ENCODE peak calls at places on chromosomes 4 and X, in four cellular contexts. D, A, E and J are unnamed samples.

GRCh38 chr4:170339522-170339921 is 249.8 kb upstream of the AADAT start:
- DNase-seq in D (peak; percentile 34), A (no peak), E (peak; percentile 17), J (no peak)

GRCh38 chr4:144734522-144734921 is 88.6 kb downstream of the HHIP start:
- DNase-seq in D (peak; percentile 89), A (no peak), E (peak; percentile 88), J (peak; percentile 59)

GRCh38 chrX:42732506-42732905 is 45.5 kb downstream of the PPP1R2C start:
- DNase-seq in D (no peak), A (no peak), E (no peak), J (no peak)

GRCh38 chr4:5037553-5038551 is 13.4 kb upstream of the STK32B start:
- DNase-seq in D (peak; percentile 91), A (no peak), E (peak; percentile 92), J (peak; percentile 92)

GRCh38 chr4:88531549-88531948 is 8.0 kb upstream of the PYURF start:
- DNase-seq in D (no peak), A (no peak), E (no peak), J (peak; percentile 46)

GRCh38 chr4:109560687-109561452 is 824 bp downstream of the MCUB start:
- DNase-seq in D (peak; percentile 76), A (peak; percentile 88), E (peak; percentile 72), J (peak; percentile 93)

GRCh38 chrX:97850911-97851310 is 967.2 kb downstream of the RPA4 start:
- DNase-seq in D (no peak), A (no peak), E (no peak), J (no peak)

GRCh38 chrX:107700317-107700774 is 72.0 kb downstream of the PRPS1 start:
- DNase-seq in D (peak; percentile 56), A (peak; percentile 41), E (peak; percentile 72), J (peak; percentile 55)

GRCh38 chr4:139763668-139764067 is 98.0 kb downstream of the MGST2 start:
- DNase-seq in D (no peak), A (peak; percentile 79), E (no peak), J (no peak)

GRCh38 chr4:153798901-153799707 is 10.2 kb upstream of the SFRP2 start:
- DNase-seq in D (no peak), A (no peak), E (no peak), J (no peak)

GRCh38 chrX:46965125-46965758 is 53.0 kb downstream of the JADE3 start:
- DNase-seq in D (peak; percentile 28), A (no peak), E (peak; percentile 46), J (peak; percentile 56)

GRCh38 chr4:129415001-129415400 is 319.0 kb downstream of the C4orf33 start:
- DNase-seq in D (no peak), A (no peak), E (no peak), J (no peak)

GRCh38 chr4:173958445-173958844 is 325.0 kb downstream of the FBXO8 start:
- DNase-seq in D (peak; percentile 1), A (no peak), E (peak; percentile 58), J (peak; percentile 52)

GRCh38 chr4:78057135-78057599 is at the start of gene FRAS1:
- DNase-seq in D (peak; percentile 27), A (no peak), E (no peak), J (peak; percentile 69)

GRCh38 chr4:7279902-7280301 is 87.6 kb downstream of the SORCS2 start:
- DNase-seq in D (peak; percentile 61), A (no peak), E (peak; percentile 51), J (peak; percentile 66)

GRCh38 chrX:111445485-111445884 is 33.5 kb upstream of the DCX start:
- DNase-seq in D (peak; percentile 35), A (peak; percentile 87), E (peak; percentile 49), J (peak; percentile 48)

GRCh38 chr4:11424000-11424399 is 4.7 kb downstream of the HS3ST1 start:
- DNase-seq in D (peak; percentile 47), A (peak; percentile 74), E (peak; percentile 74), J (peak; percentile 6)

GRCh38 chr4:186104895-186105720 is 604 bp downstream of the FAM149A start:
- DNase-seq in D (no peak), A (no peak), E (no peak), J (peak; percentile 20)

GRCh38 chr4:186108391-186108790 is 3.9 kb downstream of the FAM149A start:
- DNase-seq in D (no peak), A (no peak), E (no peak), J (no peak)

GRCh38 chr4:186102931-186103330 is 1.6 kb upstream of the FAM149A start:
- DNase-seq in D (no peak), A (no peak), E (no peak), J (no peak)

GRCh38 chr4:186105721-186106335 is 1.3 kb downstream of the FAM149A start:
- DNase-seq in D (no peak), A (no peak), E (peak; percentile 57), J (no peak)

GRCh38 chr4:186104114-186104894 is at the start of gene FAM149A:
- DNase-seq in D (peak; percentile 3), A (no peak), E (no peak), J (peak; percentile 12)
- H3K27me3 ChIP-seq in D (peaks cover 20% of the 10 kb centered on the region), A (no peaks in the 10 kb centered on the region), E (peaks cover 23% of the 10 kb centered on the region), J (peaks cover 28% of the 10 kb centered on the region)

GRCh38 chrX:15207994-15208393 is 61.9 kb downstream of the ASB9 start:
- DNase-seq in D (no peak), A (no peak), E (no peak), J (no peak)
- H3K27me3 ChIP-seq in D (peaks cover 2% of the 10 kb centered on the region), A (no peaks in the 10 kb centered on the region), E (no peaks in the 10 kb centered on the region), J (no peaks in the 10 kb centered on the region)

GRCh38 chr4:172726001-172726423 is 442.6 kb upstream of the GALNT7 start:
- DNase-seq in D (no peak), A (no peak), E (peak; percentile 9), J (peak; percentile 48)
- H3K27me3 ChIP-seq in D (no peaks in the 10 kb centered on the region), A (no peaks in the 10 kb centered on the region), E (no peaks in the 10 kb centered on the region), J (no peaks in the 10 kb centered on the region)

GRCh38 chrX:137425273-137425902 is 140.5 kb upstream of the ZIC3 start:
- DNase-seq in D (no peak), A (no peak), E (no peak), J (no peak)
- H3K27me3 ChIP-seq in D (peaks cover 14% of the 10 kb centered on the region), A (no peaks in the 10 kb centered on the region), E (peaks cover 26% of the 10 kb centered on the region), J (peaks cover 4% of the 10 kb centered on the region)

GRCh38 chr4:180521181-180521580 is 1722.0 kb upstream of the TENM3 start:
- DNase-seq in D (peak; percentile 80), A (no peak), E (no peak), J (no peak)
- H3K27me3 ChIP-seq in D (no peaks in the 10 kb centered on the region), A (no peaks in the 10 kb centered on the region), E (no peaks in the 10 kb centered on the region), J (no peaks in the 10 kb centered on the region)